ENCODE peak calls at places on chromosomes 7 and 10, in six cellular contexts. V is coronary artery, L is MM.1S, Q is BE2C, J is cardiac fibroblast, B is DND-41. A is an unnamed sample.

GRCh38 chr7:45660901-45661211 is 86.7 kb downstream of the ADCY1 start:
- DNase-seq in L (no peak), Q (no peak), J (no peak), V (no peak), B (no peak), A (no peak)

GRCh38 chr7:119903090-119903489 is 369.9 kb upstream of the KCND2 start:
- DNase-seq in J (no peak), V (no peak), Q (no peak), B (no peak), L (no peak), A (no peak)

GRCh38 chr10:132592790-132593788 is 55.5 kb downstream of the INPP5A start:
- DNase-seq in Q (no peak), L (no peak), B (no peak), V (no peak), J (peak; percentile 9), A (no peak)

GRCh38 chr10:52318136-52318810 is 4.2 kb downstream of the DKK1 start:
- DNase-seq in J (peak; percentile 65), L (no peak), V (no peak), B (no peak), Q (no peak), A (peak; percentile 49)

GRCh38 chr10:31272841-31273240 is 46.2 kb upstream of the ZEB1 start:
- DNase-seq in J (peak; percentile 73), B (no peak), V (no peak), Q (no peak), L (no peak), A (no peak)

GRCh38 chr7:128833148-128833938 is 3.1 kb downstream of the FLNC start:
- DNase-seq in J (peak; percentile 91), V (no peak), B (no peak), L (no peak), Q (peak; percentile 62), A (no peak)

GRCh38 chr7:128810473-128810872 is 18.7 kb downstream of the CCDC136 start:
- DNase-seq in Q (no peak), L (no peak), B (no peak), J (no peak), V (no peak), A (no peak)

GRCh38 chr10:59808896-59809643 is 55.8 kb upstream of the MRLN start:
- DNase-seq in B (peak; percentile 68), L (peak; percentile 73), Q (peak; percentile 72), J (peak; percentile 77), V (no peak), A (peak; percentile 81)

GRCh38 chr7:27186450-27187157 is 1.6 kb upstream of the HOXA11 start:
- DNase-seq in V (no peak), J (no peak), Q (no peak), L (no peak), B (no peak), A (no peak)

GRCh38 chr10:27240891-27241639 is 468 bp upstream of the ACBD5 start:
- DNase-seq in J (peak; percentile 34), V (no peak), Q (no peak), B (no peak), L (peak; percentile 37), A (peak; percentile 36)

GRCh38 chr7:27764109-27764508 is 24.1 kb downstream of the TAX1BP1 start:
- DNase-seq in L (no peak), B (no peak), V (no peak), J (peak; percentile 9), Q (no peak), A (no peak)

GRCh38 chr7:26291699-26292538 is at the start of gene SNX10:
- DNase-seq in Q (no peak), L (peak; percentile 62), B (peak; percentile 81), V (no peak), J (no peak), A (peak; percentile 58)

GRCh38 chr7:116236020-116236630 is 25.8 kb downstream of the TES start:
- DNase-seq in V (no peak), B (peak; percentile 69), Q (peak; percentile 23), L (peak; percentile 73), J (peak; percentile 76), A (peak; percentile 68)

GRCh38 chr10:132356621-132357195 is 24.7 kb downstream of the LRRC27 start:
- DNase-seq in V (no peak), B (no peak), J (no peak), Q (no peak), L (no peak), A (no peak)

GRCh38 chr10:92238586-92239098 is 52.2 kb downstream of the CPEB3 start:
- DNase-seq in J (peak; percentile 86), B (no peak), L (no peak), Q (no peak), V (no peak), A (peak; percentile 92)

GRCh38 chr10:119457966-119458766 is 84.4 kb downstream of the RGS10 start:
- DNase-seq in V (no peak), J (no peak), B (no peak), L (no peak), Q (no peak), A (no peak)
- TF ChIP-seq CTCF in V (no peak), J (no peak), B (no peak), L (no peak), Q (no peak), A (no peak)

GRCh38 chr7:65749039-65749438 is 123.8 kb upstream of the VKORC1L1 start:
- DNase-seq in Q (no peak), J (no peak), V (no peak), L (no peak), B (no peak), A (no peak)

GRCh38 chr7:65749518-65749917 is 123.4 kb upstream of the VKORC1L1 start:
- DNase-seq in L (no peak), J (no peak), B (no peak), Q (no peak), V (no peak), A (no peak)

GRCh38 chr7:65746398-65746669 is 126.5 kb upstream of the VKORC1L1 start:
- DNase-seq in L (no peak), V (no peak), B (no peak), Q (no peak), J (peak; percentile 88), A (peak; percentile 11)

DNA sequence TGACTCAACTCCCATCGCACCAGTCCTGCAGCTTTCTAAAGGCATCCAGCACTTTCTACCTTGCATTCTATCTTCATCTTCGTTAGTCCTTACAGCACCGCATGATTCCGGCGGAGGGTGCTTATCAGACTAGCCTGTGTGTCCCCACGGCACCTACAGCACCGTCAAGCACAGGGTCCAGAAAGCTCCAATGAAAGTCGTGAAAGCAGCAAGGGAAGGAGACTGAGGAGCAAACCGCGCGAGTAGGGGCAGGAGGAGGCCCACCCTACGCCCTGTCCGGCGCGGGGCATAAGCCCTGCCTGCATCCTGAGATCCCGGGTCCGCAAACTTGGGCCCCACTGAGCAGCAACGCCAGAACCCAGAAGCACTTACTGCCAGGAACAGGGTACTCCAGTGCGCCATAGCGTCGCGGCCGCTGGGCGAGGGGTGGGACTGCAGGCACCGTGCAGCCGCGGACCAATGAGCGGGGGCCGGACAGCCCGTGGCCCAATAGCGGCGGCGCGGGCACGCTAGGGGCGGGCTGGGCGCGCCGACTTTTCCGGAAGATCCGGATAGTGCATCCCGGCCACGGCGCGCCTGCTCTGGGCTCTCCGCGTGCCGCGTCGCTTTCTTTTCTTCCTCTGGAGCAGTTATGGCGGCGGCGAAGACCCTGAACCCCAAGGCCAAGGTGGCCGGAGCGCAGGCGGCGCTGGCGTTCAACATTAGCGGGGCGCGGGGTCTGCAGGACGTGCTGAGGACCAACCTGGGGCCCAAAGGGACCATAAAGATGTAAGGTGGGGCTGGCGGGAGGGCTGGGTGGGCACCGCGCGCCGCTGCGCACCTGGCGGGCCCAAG is 122.1 kb upstream of the VKORC1L1 start:
- DNase-seq in B (peak; percentile 89), V (peak; percentile 93), L (peak; percentile 91), J (peak; percentile 84), Q (peak; percentile 95), A (peak; percentile 89)
- TF ChIP-seq CTCF in B (no peak), V (no peak), L (no peak), J (no peak), Q (no peak), A (no peak)

DNA sequence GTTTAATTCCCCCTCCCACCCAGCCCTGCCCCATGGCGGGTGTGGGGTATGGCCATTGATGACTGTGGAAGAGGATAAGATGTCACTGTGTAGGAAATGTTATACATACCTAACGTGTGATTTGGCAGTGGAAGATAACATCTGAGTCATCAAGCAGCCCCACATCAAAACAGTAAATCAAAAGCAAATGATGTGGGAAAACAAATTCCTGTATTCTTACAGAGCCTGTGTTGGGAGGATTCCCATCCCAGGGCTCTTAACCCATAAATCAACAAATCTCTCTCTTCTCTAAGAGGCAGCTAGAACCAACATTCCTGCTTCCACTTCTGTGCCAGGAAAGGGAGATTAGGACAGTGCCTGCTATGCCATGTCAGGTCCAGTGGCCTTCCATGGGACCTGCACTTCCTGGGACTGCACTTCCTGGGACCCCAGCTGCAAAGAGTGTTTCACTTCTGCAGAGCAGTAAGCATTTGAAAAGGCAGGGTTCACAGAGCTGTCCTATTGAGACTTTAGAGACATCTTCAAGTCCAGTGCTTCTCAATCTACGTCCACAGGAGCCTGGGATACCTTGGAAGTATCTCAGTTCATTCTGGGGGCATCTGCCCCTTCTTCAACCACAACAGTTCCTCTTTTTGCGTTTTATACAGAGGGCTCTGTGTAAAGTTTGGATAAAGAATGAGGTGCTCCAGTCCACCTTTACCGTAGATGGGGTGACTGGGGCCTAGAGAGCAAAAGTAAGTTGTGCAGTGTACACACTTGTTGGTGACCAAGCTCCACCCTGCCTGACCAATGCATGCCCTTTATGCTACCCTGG is 45.8 kb downstream of the ATXN7L1 start:
- DNase-seq in L (no peak), Q (no peak), B (no peak), V (no peak), J (peak; percentile 96), A (peak; percentile 85)
- TF ChIP-seq CTCF in L (no peak), Q (no peak), B (no peak), V (no peak), J (no peak), A (no peak)

GRCh38 chr10:32366111-32366510 is 19.2 kb upstream of the EPC1 start:
- DNase-seq in J (no peak), B (no peak), V (no peak), L (no peak), Q (no peak), A (no peak)
- TF ChIP-seq CTCF in J (no peak), B (no peak), V (no peak), L (no peak), Q (no peak), A (no peak)

GRCh38 chr7:11404355-11404754 is 427.6 kb downstream of the THSD7A start:
- DNase-seq in J (no peak), B (no peak), V (no peak), L (peak; percentile 9), Q (peak; percentile 60), A (no peak)
- TF ChIP-seq CTCF in J (no peak), B (no peak), V (no peak), L (no peak), Q (no peak), A (no peak)

GRCh38 chr7:56447864-56448693 is 331.9 kb upstream of the NUPR2 start:
- DNase-seq in V (no peak), B (no peak), L (no peak), J (no peak), Q (no peak), A (no peak)
- TF ChIP-seq CTCF in V (no peak), B (no peak), L (no peak), J (no peak), Q (no peak), A (no peak)

GRCh38 chr10:13589316-13589715 is 2.6 kb downstream of the PRPF18 start:
- DNase-seq in B (no peak), V (no peak), J (no peak), L (no peak), Q (no peak), A (no peak)
- TF ChIP-seq CTCF in B (no peak), V (no peak), J (no peak), L (no peak), Q (peak; percentile 4), A (peak; percentile 8)

GRCh38 chr7:24722386-24723177 is 34.7 kb downstream of the GSDME start:
- DNase-seq in Q (peak; percentile 54), V (peak; percentile 46), B (no peak), L (no peak), J (peak; percentile 58), A (peak; percentile 44)
- TF ChIP-seq CTCF in Q (peak; percentile 71), V (no peak), B (peak; percentile 33), L (no peak), J (peak; percentile 22), A (no peak)